ENCODE peak calls at places on chromosomes 4 and X, in ten cellular contexts. W is pancreas; F is tibial nerve; K is right cardiac atrium; D is GM23248; H is CD4-positive, alpha-beta memory T cell; U is breast epithelium; S is uterus; C is cardiac muscle cell; V is lower lobe of right lung. Y is an unnamed sample. For H3K9me3, the result is how much of the 10 kb centered on the place peaks cover.

GRCh38 chr4:113707013-113707412 is 54.5 kb downstream of the CAMK2D start:
- DNase-seq in W (no peak), F (no peak), K (no peak), D (peak), H (no peak), U (no peak), S (no peak), C (peak), V (no peak), Y (no peak)

GRCh38 chr4:41092128-41092527 is 122.2 kb downstream of the APBB2 start:
- DNase-seq in W (no peak), F (no peak), K (no peak), D (no peak), H (no peak), U (no peak), S (no peak), C (no peak), V (no peak), Y (no peak)

GRCh38 chr4:141464366-141464765 is 172.0 kb upstream of the IL15 start:
- DNase-seq in W (no peak), F (no peak), K (no peak), D (no peak), H (no peak), U (no peak), S (no peak), C (no peak), V (no peak), Y (no peak)

GRCh38 chr4:143514432-143514831 is 930 bp downstream of the SMARCA5 start:
- DNase-seq in W (peak), F (peak), K (peak), D (peak), H (peak), U (peak), S (peak), C (peak), V (peak), Y (no peak)

GRCh38 chr4:121594796-121595526 is 101.8 kb downstream of the ANXA5 start:
- DNase-seq in W (no peak), F (peak), K (no peak), D (peak), H (no peak), U (peak), S (peak), C (peak), V (no peak), Y (no peak)

GRCh38 chr4:6785572-6785925 is 3.0 kb downstream of the KIAA0232 start:
- DNase-seq in W (no peak), F (no peak), K (no peak), D (no peak), H (no peak), U (no peak), S (no peak), C (no peak), V (no peak), Y (no peak)

GRCh38 chr4:147822128-147822527 is 90.2 kb downstream of the ARHGAP10 start:
- DNase-seq in W (peak), F (peak), K (peak), D (peak), H (no peak), U (peak), S (peak), C (peak), V (peak), Y (no peak)

GRCh38 chr4:54227261-54228063 is 1.6 kb upstream of the PDGFRA start:
- DNase-seq in W (no peak), F (peak), K (peak), D (peak), H (no peak), U (no peak), S (no peak), C (peak), V (peak), Y (no peak)

GRCh38 chr4:2354127-2354526 is 64.3 kb downstream of the ZFYVE28 start:
- DNase-seq in W (no peak), F (no peak), K (no peak), D (peak), H (no peak), U (no peak), S (peak), C (peak), V (peak), Y (peak)

GRCh38 chr4:76562161-76562560 is 127.1 kb downstream of the SHROOM3 start:
- DNase-seq in W (no peak), F (no peak), K (no peak), D (peak), H (no peak), U (no peak), S (no peak), C (peak), V (no peak), Y (no peak)

GRCh38 chrX:55638933-55639332 is 15.7 kb downstream of the FOXR2 start:
- DNase-seq in W (no peak), F (no peak), K (no peak), D (no peak), H (no peak), U (no peak), S (no peak), C (no peak), V (no peak), Y (no peak)

GRCh38 chr4:6368601-6369000 is 99.0 kb downstream of the WFS1 start:
- DNase-seq in W (no peak), F (no peak), K (peak), D (no peak), H (no peak), U (no peak), S (no peak), C (no peak), V (no peak), Y (no peak)

GRCh38 chrX:100447563-100448397 is 37.7 kb upstream of the PCDH19 start:
- DNase-seq in W (peak), F (peak), K (peak), D (peak), H (no peak), U (no peak), S (peak), C (peak), V (no peak), Y (no peak)

GRCh38 chr4:1043658-1044468 is 32.4 kb downstream of the FGFRL1 start:
- DNase-seq in W (peak), F (peak), K (peak), D (peak), H (no peak), U (peak), S (peak), C (peak), V (peak), Y (no peak)

GRCh38 chr4:144650311-144650820 is 4.4 kb downstream of the HHIP start:
- DNase-seq in W (no peak), F (no peak), K (no peak), D (no peak), H (no peak), U (no peak), S (no peak), C (no peak), V (no peak), Y (no peak)

GRCh38 chrX:118839334-118839958 is 15.8 kb downstream of the ZCCHC12 start:
- DNase-seq in W (peak), F (peak), K (peak), D (peak), H (peak), U (peak), S (peak), C (peak), V (peak), Y (peak)

GRCh38 chr4:174266416-174266815 is 17.1 kb downstream of the FBXO8 start:
- DNase-seq in W (no peak), F (no peak), K (no peak), D (no peak), H (no peak), U (no peak), S (no peak), C (no peak), V (no peak), Y (no peak)

GRCh38 chr4:108030332-108030731 is 40.6 kb downstream of the HADH start:
- DNase-seq in W (no peak), F (peak), K (no peak), D (peak), H (peak), U (no peak), S (no peak), C (peak), V (no peak), Y (peak)

GRCh38 chrX:85108165-85108564 is 104.5 kb downstream of the APOOL start:
- DNase-seq in W (no peak), F (no peak), K (no peak), D (peak), H (no peak), U (no peak), S (no peak), C (no peak), V (no peak), Y (no peak)

GRCh38 chr4:75889537-75890199 is 12.6 kb downstream of the PPEF2 start:
- DNase-seq in W (no peak), F (no peak), K (no peak), D (no peak), H (no peak), U (no peak), S (no peak), C (no peak), V (no peak), Y (no peak)

GRCh38 chr4:152039085-152039484 is 278.3 kb upstream of the GATB start:
- DNase-seq in W (no peak), F (no peak), K (no peak), D (no peak), H (no peak), U (no peak), S (no peak), C (peak), V (no peak), Y (no peak)

GRCh38 chr4:14787894-14788293 is 214.4 kb upstream of the CPEB2 start:
- DNase-seq in W (no peak), F (no peak), K (no peak), D (peak), H (no peak), U (no peak), S (no peak), C (peak), V (no peak), Y (no peak)

GRCh38 chr4:174136013-174136412 is 147.5 kb downstream of the FBXO8 start:
- DNase-seq in W (no peak), F (no peak), K (no peak), D (peak), H (no peak), U (no peak), S (peak), C (peak), V (no peak), Y (no peak)

GRCh38 chrX:39516399-39516798 is 581.4 kb downstream of the BCOR start:
- DNase-seq in W (no peak), F (no peak), K (no peak), D (no peak), H (no peak), U (no peak), S (no peak), C (no peak), V (no peak), Y (no peak)

GRCh38 chr4:139099366-139099982 is 77.5 kb downstream of the ELF2 start:
- DNase-seq in W (peak), F (peak), K (no peak), D (peak), H (peak), U (peak), S (peak), C (peak), V (no peak), Y (peak)

GRCh38 chr4:139858436-139859225 is 193.0 kb downstream of the MGST2 start:
- DNase-seq in W (no peak), F (no peak), K (no peak), D (no peak), H (no peak), U (peak), S (no peak), C (no peak), V (no peak), Y (no peak)

GRCh38 chr4:85210353-85210752 is 243.9 kb upstream of the WDFY3 start:
- DNase-seq in W (no peak), F (no peak), K (no peak), D (peak), H (no peak), U (no peak), S (no peak), C (no peak), V (no peak), Y (no peak)

GRCh38 chr4:5969777-5970176 is 48.5 kb downstream of the C4orf50 start:
- DNase-seq in W (no peak), F (no peak), K (no peak), D (no peak), H (no peak), U (no peak), S (no peak), C (no peak), V (no peak), Y (no peak)

GRCh38 chrX:70044541-70045245 is 5.0 kb downstream of the AWAT2 start:
- DNase-seq in W (no peak), F (no peak), K (no peak), D (peak), H (no peak), U (no peak), S (no peak), C (peak), V (no peak), Y (no peak)

GRCh38 chrX:131747173-131747572 is 203.3 kb downstream of the OR13H1 start:
- DNase-seq in W (no peak), F (no peak), K (peak), D (no peak), H (peak), U (peak), S (peak), C (no peak), V (no peak), Y (no peak)

GRCh38 chrX:9682456-9682855 is 83.2 kb downstream of the GPR143 start:
- DNase-seq in W (no peak), F (peak), K (no peak), D (no peak), H (no peak), U (no peak), S (no peak), C (peak), V (no peak), Y (no peak)

GRCh38 chr4:184232212-184232611 is 14.5 kb upstream of the ENPP6 start:
- DNase-seq in W (no peak), F (no peak), K (no peak), D (no peak), H (no peak), U (no peak), S (no peak), C (no peak), V (no peak), Y (no peak)

GRCh38 chrX:11446331-11446730 is 153.1 kb downstream of the AMELX start:
- DNase-seq in W (no peak), F (no peak), K (no peak), D (peak), H (no peak), U (no peak), S (no peak), C (peak), V (no peak), Y (no peak)

GRCh38 chr4:77349796-77350195 is 192.8 kb downstream of the CCNG2 start:
- DNase-seq in W (no peak), F (no peak), K (no peak), D (peak), H (no peak), U (no peak), S (no peak), C (no peak), V (no peak), Y (no peak)

GRCh38 chrX:136819026-136819425 is 38.3 kb upstream of the ARHGEF6 start:
- DNase-seq in W (no peak), F (no peak), K (no peak), D (no peak), H (no peak), U (no peak), S (no peak), C (no peak), V (no peak), Y (no peak)

GRCh38 chr4:42234817-42235216 is 82.4 kb upstream of the BEND4 start:
- DNase-seq in W (no peak), F (no peak), K (no peak), D (no peak), H (no peak), U (no peak), S (no peak), C (no peak), V (no peak), Y (no peak)

GRCh38 chrX:38968817-38969216 is 167.6 kb downstream of the MID1IP1 start:
- DNase-seq in W (no peak), F (no peak), K (no peak), D (peak), H (no peak), U (no peak), S (no peak), C (no peak), V (no peak), Y (no peak)

GRCh38 chr4:105495667-105496066 is 21.8 kb upstream of the PPA2 start:
- DNase-seq in W (no peak), F (no peak), K (no peak), D (peak), H (no peak), U (no peak), S (no peak), C (no peak), V (no peak), Y (no peak)

GRCh38 chr4:105496899-105497298 is 23.0 kb upstream of the PPA2 start:
- DNase-seq in W (no peak), F (no peak), K (no peak), D (no peak), H (no peak), U (no peak), S (no peak), C (no peak), V (no peak), Y (no peak)
- H3K9me3 ChIP-seq in W (under half), F (under half), K (under half), D (under half), H (under half), U (under half), S (under half), C (under half), V (under half), Y (under half)

DNA sequence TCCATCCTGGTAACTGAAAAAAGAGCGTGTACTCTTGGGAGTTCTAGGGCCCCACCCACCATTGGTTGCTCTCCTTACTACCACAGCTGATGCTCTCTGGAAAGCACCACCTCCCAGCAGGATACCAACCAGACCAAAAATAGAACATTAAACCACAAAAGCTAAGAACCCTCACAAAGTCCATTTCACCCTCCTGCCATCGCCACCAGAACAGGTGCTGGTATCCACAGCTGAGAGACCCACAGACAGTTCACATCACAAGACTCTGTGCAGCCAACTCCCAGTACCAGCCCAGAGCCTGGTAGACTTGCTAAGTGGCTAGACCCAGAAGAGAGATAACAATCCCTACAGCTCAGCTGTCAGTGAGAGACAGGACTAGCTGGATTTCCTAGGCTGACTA is 240.6 kb downstream of the PABPC4L start:
- DNase-seq in W (no peak), F (no peak), K (no peak), D (no peak), H (no peak), U (no peak), S (no peak), C (no peak), V (no peak), Y (no peak)
- H3K9me3 ChIP-seq in W (under half), F (under half), K (under half), D (under half), H (under half), U (under half), S (under half), C (under half), V (under half), Y (under half)

DNA sequence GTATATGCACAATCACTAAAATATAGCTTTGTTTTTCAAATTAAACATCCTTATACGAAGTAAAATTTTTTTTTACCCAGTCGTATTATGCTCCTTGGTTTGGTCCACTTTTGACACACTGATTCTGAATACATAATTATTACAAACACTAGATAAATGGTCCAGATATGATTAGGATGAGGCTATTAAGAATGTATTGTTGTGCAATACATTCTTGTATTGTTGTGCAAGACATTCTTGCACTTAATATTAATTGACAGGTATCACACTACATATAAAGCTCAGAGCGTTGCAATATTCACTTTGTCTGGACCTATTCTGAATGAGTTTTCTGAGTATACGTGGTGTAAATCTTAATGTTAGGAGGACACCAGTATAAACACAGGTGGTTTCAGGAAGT is 464.0 kb downstream of the CFAP47 start:
- DNase-seq in W (no peak), F (no peak), K (no peak), D (no peak), H (no peak), U (no peak), S (no peak), C (no peak), V (no peak), Y (no peak)
- H3K9me3 ChIP-seq in W (under half), F (under half), K (under half), D (under half), H (under half), U (under half), S (under half), C (under half), V (under half), Y (under half)

GRCh38 chr4:8353912-8354453 is 84.4 kb downstream of the HTRA3 start:
- DNase-seq in W (no peak), F (no peak), K (no peak), D (peak), H (no peak), U (no peak), S (peak), C (peak), V (no peak), Y (no peak)

GRCh38 chr4:8352368-8353157 is 83.0 kb downstream of the HTRA3 start:
- DNase-seq in W (no peak), F (no peak), K (no peak), D (no peak), H (no peak), U (no peak), S (peak), C (no peak), V (peak), Y (no peak)

GRCh38 chr4:8350841-8351461 is 81.4 kb downstream of the HTRA3 start:
- DNase-seq in W (no peak), F (no peak), K (no peak), D (no peak), H (no peak), U (no peak), S (no peak), C (no peak), V (no peak), Y (no peak)

GRCh38 chr4:8351931-8352367 is 82.4 kb downstream of the HTRA3 start:
- DNase-seq in W (no peak), F (peak), K (no peak), D (peak), H (no peak), U (peak), S (peak), C (peak), V (no peak), Y (no peak)

DNA sequence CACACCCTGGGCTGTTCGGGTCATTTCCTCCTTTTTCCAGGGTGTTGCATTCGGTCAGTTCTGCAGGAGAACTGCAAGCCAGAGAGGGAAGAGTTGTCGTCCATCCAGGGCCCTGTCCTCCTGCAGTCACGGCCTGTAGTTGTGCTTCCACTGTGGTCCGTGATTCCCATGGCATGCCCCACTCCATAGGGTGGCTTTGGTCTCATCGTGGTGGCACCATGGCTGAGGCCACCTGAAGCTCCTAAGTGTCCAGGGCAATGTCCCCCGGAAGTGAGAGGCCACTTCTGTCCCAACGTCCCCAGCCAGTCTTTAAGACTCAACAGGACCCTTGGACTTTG is 83.6 kb downstream of the HTRA3 start:
- DNase-seq in W (no peak), F (no peak), K (no peak), D (no peak), H (no peak), U (no peak), S (peak), C (no peak), V (no peak), Y (no peak)
- H3K9me3 ChIP-seq in W (under half), F (under half), K (under half), D (under half), H (under half), U (under half), S (under half), C (under half), V (under half), Y (under half)